ENCODE peak calls at places on chromosomes 16 and 17, in nine cellular contexts. I is esophagus muscularis mucosa, L is suprapubic skin, H is K562, S is H1, J is transverse colon, M is sigmoid colon, U is SK-N-SH, E is GM12878. F is an unnamed sample.

GRCh38 chr16:65884018-65884417 is 482.5 kb upstream of the CDH5 start:
- DNase-seq in J (no peak), L (no peak), M (no peak), U (no peak), E (no peak), S (no peak), H (no peak), I (no peak), F (no peak)

GRCh38 chr17:79047291-79047920 is 23.4 kb downstream of the C1QTNF1 start:
- DNase-seq in M (peak), E (no peak), L (no peak), J (no peak), H (no peak), U (no peak), I (no peak), S (no peak), F (no peak)

GRCh38 chr17:78120537-78120936 is 8.0 kb downstream of the TMC6 start:
- DNase-seq in H (no peak), U (no peak), E (no peak), J (no peak), L (no peak), M (no peak), S (no peak), I (no peak), F (no peak)

GRCh38 chr17:15341385-15341849 is at the start of gene TEKT3:
- DNase-seq in U (peak), E (no peak), H (peak), M (peak), J (peak), S (peak), I (peak), L (peak), F (peak)

GRCh38 chr16:15966420-15967222 is 17.2 kb downstream of the ABCC1 start:
- DNase-seq in J (no peak), U (peak), H (no peak), L (no peak), S (no peak), E (no peak), I (no peak), M (no peak), F (no peak)

GRCh38 chr16:4495766-4496165 is 19.6 kb downstream of the HMOX2 start:
- DNase-seq in L (no peak), E (no peak), U (no peak), S (no peak), I (no peak), M (no peak), J (no peak), H (no peak), F (no peak)

GRCh38 chr16:85120006-85120340 is 7.7 kb upstream of the CIBAR2 start:
- DNase-seq in U (no peak), I (no peak), S (no peak), L (no peak), J (no peak), H (no peak), E (no peak), M (no peak), F (no peak)

GRCh38 chr17:50080827-50081226 is 14.3 kb upstream of the PDK2 start:
- DNase-seq in U (no peak), E (no peak), M (no peak), L (no peak), S (no peak), H (no peak), J (peak), I (no peak), F (peak)

GRCh38 chr17:7703584-7704574 is 1.1 kb upstream of the EFNB3 start:
- DNase-seq in L (peak), J (no peak), I (no peak), E (no peak), H (peak), M (no peak), U (peak), S (peak), F (peak)

GRCh38 chr17:48246623-48247022 is 139.1 kb downstream of the SNX11 start:
- DNase-seq in H (no peak), S (no peak), M (no peak), E (no peak), I (no peak), L (no peak), U (no peak), J (no peak), F (no peak)

GRCh38 chr16:1929105-1929504 is 10.9 kb upstream of the HS3ST6 start:
- DNase-seq in L (peak), J (no peak), H (peak), I (no peak), S (no peak), U (peak), E (no peak), M (no peak), F (no peak)

GRCh38 chr16:87897563-87898505 is 28.5 kb upstream of the SLC7A5 start:
- DNase-seq in E (no peak), L (no peak), S (no peak), I (no peak), M (no peak), J (no peak), U (no peak), H (no peak), F (no peak)

GRCh38 chr16:53753431-53753830 is 49.5 kb downstream of the FTO start:
- DNase-seq in H (no peak), U (no peak), S (no peak), J (no peak), E (no peak), L (no peak), M (no peak), I (no peak), F (no peak)

GRCh38 chr16:81106826-81107503 is 10.8 kb upstream of the GCSH start:
- DNase-seq in U (no peak), J (no peak), E (no peak), I (no peak), L (no peak), H (no peak), M (no peak), S (no peak), F (no peak)
- TF ChIP-seq EP300 in U (no peak), J (no peak), E (no peak), I (no peak), L (no peak), H (no peak), M (no peak), S (no peak), F (no peak)

GRCh38 chr17:34413443-34414076 is 50.5 kb upstream of the CCL1 start:
- DNase-seq in U (no peak), H (peak), E (no peak), S (no peak), M (no peak), L (no peak), J (no peak), I (no peak), F (no peak)

GRCh38 chr17:34414338-34414737 is 51.3 kb upstream of the CCL1 start:
- DNase-seq in U (no peak), M (no peak), J (no peak), L (no peak), H (no peak), S (no peak), I (no peak), E (no peak), F (no peak)

GRCh38 chr17:34412534-34412933 is 49.5 kb upstream of the CCL1 start:
- DNase-seq in S (no peak), L (no peak), E (no peak), I (no peak), J (no peak), U (no peak), M (no peak), H (peak), F (no peak)

GRCh38 chr17:34412022-34412421 is 49.0 kb upstream of the CCL1 start:
- DNase-seq in J (no peak), E (no peak), I (no peak), U (no peak), M (no peak), S (no peak), L (no peak), H (no peak), F (no peak)

DNA sequence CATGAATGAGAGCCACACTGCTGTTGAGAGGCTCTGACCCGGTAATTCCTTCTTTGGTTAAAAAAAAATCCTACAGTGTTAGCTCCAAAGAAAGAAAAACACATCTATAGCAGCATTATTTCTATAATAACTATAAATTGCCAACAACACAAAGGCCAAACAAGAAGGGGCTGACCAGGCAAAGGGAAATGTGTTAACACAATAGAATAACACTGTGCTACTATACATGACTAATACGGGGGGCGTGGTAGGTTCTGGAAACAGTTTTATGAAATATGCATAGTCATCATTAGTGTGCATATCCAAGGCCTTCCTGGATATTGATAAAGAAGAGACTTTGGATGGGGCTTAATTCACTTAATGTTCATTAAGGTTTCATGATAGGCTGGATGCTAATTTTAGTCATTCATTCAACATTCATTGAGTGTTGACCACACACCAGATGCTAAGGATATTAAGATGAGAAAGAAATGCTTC is 50.0 kb upstream of the CCL1 start:
- DNase-seq in M (no peak), J (no peak), L (no peak), S (no peak), I (no peak), E (no peak), H (peak), U (no peak), F (no peak)
- H3K27ac ChIP-seq in M (no peak), J (no peak), L (no peak), S (no peak), I (no peak), E (no peak), H (peak), U (no peak), F (no peak)

GRCh38 chr16:11094075-11094593 is 149.8 kb downstream of the CLEC16A start:
- DNase-seq in E (peak), H (peak), S (no peak), U (no peak), L (no peak), M (peak), I (no peak), J (peak), F (no peak)
- TF ChIP-seq POLR2AphosphoS5 in E (no peak), H (peak), S (no peak), U (no peak), L (no peak), M (peak), I (no peak), J (no peak), F (no peak)

GRCh38 chr17:28338056-28338768 is 2.7 kb downstream of the TNFAIP1 start:
- DNase-seq in E (no peak), M (no peak), L (no peak), H (no peak), I (no peak), S (no peak), J (no peak), U (no peak), F (no peak)
- TF ChIP-seq EP300 in E (no peak), M (no peak), L (no peak), H (no peak), I (no peak), S (no peak), J (no peak), U (no peak), F (no peak)

GRCh38 chr16:89431158-89431584 is 59.2 kb downstream of the ANKRD11 start:
- DNase-seq in U (no peak), H (no peak), E (no peak), S (no peak), L (no peak), J (peak), I (no peak), M (peak), F (peak)
- H3K27ac ChIP-seq in U (no peak), H (no peak), E (no peak), S (no peak), L (no peak), J (peak), I (no peak), M (no peak), F (no peak)

DNA sequence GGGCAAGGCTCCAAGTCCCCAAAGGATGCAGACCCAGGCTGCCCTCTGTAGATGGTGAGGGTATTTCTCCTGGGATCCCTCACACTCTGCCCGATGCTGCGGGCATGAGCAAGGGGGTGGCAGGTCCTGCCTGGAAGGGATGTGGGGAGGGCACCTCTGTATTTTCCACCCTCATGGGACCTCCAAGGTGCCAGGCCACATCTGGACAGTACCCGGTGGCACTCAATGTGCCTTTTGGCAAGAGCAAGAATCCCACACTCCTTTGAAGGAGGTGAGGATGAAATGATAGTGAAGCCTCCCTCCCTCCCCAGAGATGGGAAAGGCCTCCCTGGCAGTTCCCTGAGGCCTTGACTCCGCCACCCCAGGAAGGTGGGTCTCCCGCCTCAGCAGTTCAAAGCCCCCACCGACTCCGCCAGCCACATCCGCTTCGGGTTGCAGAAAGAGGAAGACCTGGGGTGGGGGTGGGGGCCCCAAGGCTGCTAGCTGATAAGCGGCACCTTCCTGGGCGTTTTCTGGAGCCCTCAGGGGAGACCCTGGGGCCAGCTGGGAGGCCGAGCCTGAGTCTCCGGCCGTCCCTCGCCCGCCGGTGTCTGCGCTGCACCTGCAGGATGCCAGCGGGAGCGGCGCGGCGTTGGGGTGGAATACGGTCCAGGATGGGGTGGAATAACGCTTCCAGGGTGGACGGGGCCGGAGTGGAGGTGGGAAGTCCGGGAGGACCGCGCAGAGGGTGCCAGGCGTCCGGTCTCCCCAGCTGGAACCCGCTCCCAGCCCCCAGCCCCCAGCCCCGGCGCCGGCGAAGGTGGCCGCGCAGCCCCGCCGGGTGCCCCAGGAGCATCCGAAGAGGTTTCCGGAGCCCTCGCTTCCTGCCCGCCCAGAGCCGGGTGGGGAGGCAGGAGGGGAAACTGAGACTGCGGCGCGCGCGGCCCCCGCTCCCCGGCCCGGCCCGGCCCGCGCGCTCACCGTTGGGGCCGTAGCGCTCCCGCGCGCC is 729 bp downstream of the ATP2A3 start:
- DNase-seq in S (no peak), H (peak), U (peak), L (no peak), I (no peak), E (no peak), M (no peak), J (peak), F (peak)
- TF ChIP-seq POLR2AphosphoS5 in S (no peak), H (no peak), U (no peak), L (no peak), I (no peak), E (peak), M (no peak), J (no peak), F (no peak)

GRCh38 chr17:74531231-74531761 is at the start of gene CD300LB:
- DNase-seq in U (no peak), I (no peak), E (no peak), S (no peak), L (peak), H (no peak), J (no peak), M (peak), F (peak)
- TF ChIP-seq EP300 in U (no peak), I (no peak), E (no peak), S (no peak), L (no peak), H (no peak), J (no peak), M (no peak), F (no peak)

GRCh38 chr16:57382535-57383275 is 10.4 kb downstream of the CX3CL1 start:
- DNase-seq in E (no peak), L (no peak), I (no peak), H (no peak), J (no peak), U (no peak), S (no peak), M (no peak), F (no peak)

GRCh38 chr16:57381791-57382534 is 9.7 kb downstream of the CX3CL1 start:
- DNase-seq in I (no peak), J (no peak), L (no peak), U (peak), S (no peak), H (no peak), M (no peak), E (no peak), F (no peak)

GRCh38 chr16:57383276-57384247 is 11.3 kb downstream of the CX3CL1 start:
- DNase-seq in M (no peak), J (no peak), L (no peak), I (no peak), E (no peak), S (no peak), H (no peak), U (no peak), F (no peak)

GRCh38 chr16:57379579-57379978 is 7.3 kb downstream of the CX3CL1 start:
- DNase-seq in I (no peak), M (no peak), U (peak), L (no peak), S (no peak), E (no peak), J (no peak), H (no peak), F (no peak)

DNA sequence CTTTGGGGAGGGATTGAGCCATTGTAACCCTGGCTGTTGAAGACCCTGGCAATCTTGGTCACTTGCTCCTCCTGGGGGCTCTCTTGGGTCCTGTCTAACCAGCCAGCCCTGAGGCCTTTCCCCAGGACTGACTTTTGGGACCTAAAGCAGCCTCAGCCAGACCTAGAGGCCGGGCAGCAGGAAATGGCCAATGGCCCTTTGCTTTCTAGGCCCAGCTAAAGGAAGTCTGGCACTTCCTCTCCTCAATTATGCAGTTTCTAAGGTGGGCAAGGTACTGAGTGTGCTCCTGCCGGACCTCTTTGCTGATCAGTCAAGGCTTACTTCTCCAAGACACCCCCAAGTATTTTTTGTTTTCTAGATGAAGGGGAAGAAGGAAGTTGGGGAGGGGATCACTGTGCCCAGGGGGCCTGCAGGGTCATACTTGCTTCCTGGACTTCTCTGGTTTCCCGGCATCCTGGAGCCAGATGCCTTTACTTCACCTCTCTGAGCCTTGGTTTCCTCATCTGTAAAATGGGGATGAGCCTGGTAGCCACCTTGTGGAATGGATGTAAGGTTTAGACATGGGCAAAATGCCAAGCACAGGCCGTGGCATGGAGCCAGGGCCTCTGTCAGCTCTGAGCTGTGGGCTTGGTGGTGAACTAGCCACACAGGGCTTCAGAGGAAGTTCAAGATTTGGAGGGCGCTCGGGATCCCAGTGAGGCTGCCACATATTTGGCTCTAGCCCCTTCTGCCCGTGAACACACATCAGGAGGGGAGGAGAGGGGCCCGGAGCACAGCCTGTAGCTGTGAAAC is 8.6 kb downstream of the CX3CL1 start:
- DNase-seq in H (no peak), U (no peak), M (no peak), E (no peak), I (no peak), J (no peak), L (no peak), S (no peak), F (no peak)
- H3K27ac ChIP-seq in H (no peak), U (no peak), M (peak), E (peak), I (peak), J (no peak), L (no peak), S (no peak), F (peak)

GRCh38 chr17:2909164-2909852 is 113.1 kb downstream of the RAP1GAP2 start:
- DNase-seq in S (no peak), J (peak), M (no peak), L (no peak), U (peak), I (no peak), H (no peak), E (no peak), F (no peak)
- TF ChIP-seq POLR2AphosphoS5 in S (no peak), J (no peak), M (no peak), L (no peak), U (no peak), I (no peak), H (no peak), E (no peak), F (no peak)